ENCODE peak calls at places on chromosomes 4 and X, in eight cellular contexts. Q, T, Z, R, U, L, J and G are unnamed samples.

GRCh38 chrX:41718481-41719245 is 5.3 kb upstream of the GPR82 start:
- DNase-seq in R (no peak), Q (no peak), J (peak), T (no peak), Z (no peak), U (no peak), L (no peak), G (no peak)

GRCh38 chr4:1448589-1449420 is 42.6 kb upstream of the NKX1-1 start:
- DNase-seq in L (no peak), R (no peak), Q (no peak), J (no peak), T (no peak), Z (no peak), U (no peak), G (no peak)

GRCh38 chr4:165384608-165385007 is 5.8 kb downstream of the CPE start:
- DNase-seq in R (no peak), Z (no peak), T (peak), U (no peak), L (no peak), Q (peak), J (no peak), G (no peak)

GRCh38 chrX:70476934-70477733 is 32.5 kb downstream of the DLG3 start:
- DNase-seq in R (no peak), J (no peak), Z (no peak), Q (peak), T (peak), U (no peak), L (no peak), G (peak)

GRCh38 chrX:31228415-31228832 is 156.6 kb upstream of the FTHL17 start:
- DNase-seq in R (peak), T (no peak), Q (peak), U (no peak), Z (no peak), J (no peak), L (no peak), G (no peak)

GRCh38 chr4:76989391-76990061 is 40.0 kb downstream of the SEPTIN11 start:
- DNase-seq in Q (no peak), L (no peak), R (no peak), J (no peak), T (no peak), Z (peak), U (no peak), G (no peak)

GRCh38 chr4:38160487-38161207 is 200.4 kb downstream of the PTTG2 start:
- DNase-seq in Z (peak), T (peak), J (no peak), L (peak), R (peak), U (peak), Q (peak), G (peak)

GRCh38 chr4:148092316-148093014 is 349.7 kb downstream of the NR3C2 start:
- DNase-seq in T (no peak), U (no peak), L (no peak), R (no peak), Z (no peak), Q (no peak), J (no peak), G (no peak)

GRCh38 chr4:43690121-43690520 is 758.5 kb downstream of the KCTD8 start:
- DNase-seq in J (no peak), L (no peak), U (no peak), R (no peak), Q (no peak), T (no peak), Z (no peak), G (no peak)

GRCh38 chrX:24020280-24020876 is 6.6 kb downstream of the KLHL15 start:
- DNase-seq in U (no peak), L (no peak), R (no peak), T (no peak), Z (no peak), Q (peak), J (no peak), G (no peak)

GRCh38 chrX:13151806-13152510 is 107.5 kb upstream of the FAM9C start:
- DNase-seq in T (no peak), Q (peak), Z (peak), L (no peak), U (no peak), J (no peak), R (peak), G (no peak)

GRCh38 chr4:151743128-151743854 is 17.5 kb downstream of the GATB start:
- DNase-seq in L (no peak), Q (no peak), U (no peak), Z (no peak), R (no peak), J (no peak), T (no peak), G (no peak)